ENCODE peak calls at places on chromosomes 7 and 10, in ten cellular contexts. T is spleen, I is A549, E is testis, K is thyroid gland, S is adrenal gland, A is body of pancreas, R is HepG2, L is HCT116, Z is gastrocnemius medialis. Q is an unnamed sample. For H3K4me1, the result is how much of the 10 kb centered on the place peaks cover.

GRCh38 chr10:98267894-98268693 is at the start of gene LOXL4:
- DNase-seq in T (no peak), I (peak), E (no peak), K (peak), S (no peak), A (peak), R (no peak), L (no peak), Z (peak), Q (peak)

GRCh38 chr10:102713483-102713813 is 749 bp downstream of the ARL3 start:
- DNase-seq in T (peak), I (no peak), E (no peak), K (no peak), S (no peak), A (no peak), R (no peak), L (no peak), Z (no peak), Q (no peak)

GRCh38 chr7:24227603-24228359 is 56.2 kb upstream of the NPY start:
- DNase-seq in T (peak), I (no peak), E (no peak), K (no peak), S (no peak), A (no peak), R (no peak), L (no peak), Z (no peak), Q (no peak)

GRCh38 chr7:4882169-4882741 is 1.3 kb downstream of the RADIL start:
- DNase-seq in T (no peak), I (no peak), E (peak), K (peak), S (no peak), A (peak), R (no peak), L (no peak), Z (peak), Q (peak)

GRCh38 chr7:37336259-37336658 is 112.4 kb downstream of the ELMO1 start:
- DNase-seq in T (no peak), I (no peak), E (no peak), K (no peak), S (peak), A (no peak), R (no peak), L (no peak), Z (no peak), Q (no peak)

GRCh38 chr7:48255046-48255445 is 83.8 kb downstream of the ABCA13 start:
- DNase-seq in T (no peak), I (no peak), E (no peak), K (no peak), S (no peak), A (no peak), R (no peak), L (no peak), Z (no peak), Q (no peak)

GRCh38 chr10:17811466-17811865 is 2.3 kb downstream of the MRC1 start:
- DNase-seq in T (no peak), I (no peak), E (peak), K (peak), S (peak), A (no peak), R (no peak), L (no peak), Z (no peak), Q (peak)

GRCh38 chr10:3067045-3067858 is at the start of gene PFKP:
- DNase-seq in T (peak), I (peak), E (no peak), K (peak), S (no peak), A (peak), R (no peak), L (no peak), Z (no peak), Q (no peak)

GRCh38 chr10:54722075-54722474 is 79.0 kb downstream of the PCDH15 start:
- DNase-seq in T (no peak), I (no peak), E (no peak), K (no peak), S (no peak), A (no peak), R (no peak), L (no peak), Z (no peak), Q (no peak)

GRCh38 chr10:103682631-103683030 is 172.7 kb downstream of the SH3PXD2A start:
- DNase-seq in T (no peak), I (no peak), E (no peak), K (no peak), S (no peak), A (no peak), R (no peak), L (no peak), Z (no peak), Q (no peak)

GRCh38 chr7:96596120-96596826 is 113.4 kb downstream of the SEM1 start:
- DNase-seq in T (no peak), I (peak), E (no peak), K (peak), S (no peak), A (peak), R (no peak), L (no peak), Z (no peak), Q (no peak)

GRCh38 chr7:73904219-73905136 is 43.5 kb downstream of the TMEM270 start:
- DNase-seq in T (peak), I (no peak), E (no peak), K (no peak), S (no peak), A (no peak), R (no peak), L (no peak), Z (no peak), Q (no peak)

GRCh38 chr10:105974803-105975456 is 1189.6 kb downstream of the SORCS1 start:
- DNase-seq in T (no peak), I (peak), E (peak), K (no peak), S (peak), A (peak), R (no peak), L (no peak), Z (no peak), Q (no peak)

GRCh38 chr10:125152646-125153368 is 7.6 kb downstream of the CTBP2 start:
- DNase-seq in T (no peak), I (no peak), E (peak), K (peak), S (peak), A (peak), R (no peak), L (no peak), Z (peak), Q (no peak)

GRCh38 chr7:113125728-113126127 is 7.4 kb upstream of the SMIM30 start:
- DNase-seq in T (no peak), I (no peak), E (no peak), K (no peak), S (no peak), A (no peak), R (no peak), L (no peak), Z (no peak), Q (no peak)

GRCh38 chr10:13743963-13744362 is 157.2 kb downstream of the PRPF18 start:
- DNase-seq in T (no peak), I (no peak), E (no peak), K (no peak), S (no peak), A (no peak), R (no peak), L (no peak), Z (no peak), Q (no peak)

GRCh38 chr7:95047291-95047690 is 139.9 kb downstream of the PPP1R9A start:
- DNase-seq in T (no peak), I (no peak), E (no peak), K (no peak), S (no peak), A (no peak), R (no peak), L (no peak), Z (no peak), Q (no peak)

GRCh38 chr10:11483189-11484148 is 128.0 kb downstream of the USP6NL start:
- DNase-seq in T (no peak), I (no peak), E (no peak), K (no peak), S (no peak), A (no peak), R (no peak), L (no peak), Z (no peak), Q (no peak)

GRCh38 chr7:157139142-157140117 is 704 bp downstream of the UBE3C start:
- DNase-seq in T (peak), I (peak), E (peak), K (peak), S (peak), A (peak), R (no peak), L (no peak), Z (peak), Q (peak)

GRCh38 chr7:47384755-47385475 is 197.0 kb downstream of the TNS3 start:
- DNase-seq in T (no peak), I (no peak), E (no peak), K (peak), S (no peak), A (peak), R (no peak), L (no peak), Z (no peak), Q (no peak)

GRCh38 chr10:15813415-15813814 is 46.9 kb downstream of the MINDY3 start:
- DNase-seq in T (no peak), I (no peak), E (no peak), K (no peak), S (no peak), A (no peak), R (no peak), L (no peak), Z (no peak), Q (no peak)

GRCh38 chr7:548401-548800 is 28.8 kb upstream of the PDGFA start:
- DNase-seq in T (no peak), I (no peak), E (no peak), K (no peak), S (no peak), A (no peak), R (no peak), L (no peak), Z (no peak), Q (no peak)

GRCh38 chr7:129401228-129401967 is 32.8 kb upstream of the STRIP2 start:
- DNase-seq in T (no peak), I (peak), E (no peak), K (no peak), S (no peak), A (no peak), R (peak), L (no peak), Z (no peak), Q (no peak)

GRCh38 chr10:63614371-63614891 is 93.2 kb downstream of the REEP3 start:
- DNase-seq in T (no peak), I (no peak), E (no peak), K (no peak), S (no peak), A (no peak), R (no peak), L (no peak), Z (no peak), Q (no peak)

GRCh38 chr7:39073432-39073831 is 95.7 kb downstream of the POU6F2 start:
- DNase-seq in T (no peak), I (no peak), E (no peak), K (peak), S (no peak), A (no peak), R (no peak), L (no peak), Z (no peak), Q (no peak)

GRCh38 chr10:79112898-79113431 is 44.2 kb downstream of the ZMIZ1 start:
- DNase-seq in T (peak), I (peak), E (peak), K (peak), S (peak), A (peak), R (no peak), L (no peak), Z (peak), Q (peak)
- TF ChIP-seq POLR2A in T (no peak), I (no peak), E (no peak), K (no peak), S (peak), A (no peak), R (no peak), L (no peak), Z (no peak), Q (no peak)

GRCh38 chr10:52348037-52348564 is 34.0 kb downstream of the DKK1 start:
- DNase-seq in T (peak), I (no peak), E (no peak), K (no peak), S (no peak), A (no peak), R (no peak), L (no peak), Z (no peak), Q (no peak)
- H3K4me1 ChIP-seq in T (under half), I (under half), E (under half), K (under half), S (under half), A (under half), R (under half), L (under half), Z (under half), Q (under half)

DNA sequence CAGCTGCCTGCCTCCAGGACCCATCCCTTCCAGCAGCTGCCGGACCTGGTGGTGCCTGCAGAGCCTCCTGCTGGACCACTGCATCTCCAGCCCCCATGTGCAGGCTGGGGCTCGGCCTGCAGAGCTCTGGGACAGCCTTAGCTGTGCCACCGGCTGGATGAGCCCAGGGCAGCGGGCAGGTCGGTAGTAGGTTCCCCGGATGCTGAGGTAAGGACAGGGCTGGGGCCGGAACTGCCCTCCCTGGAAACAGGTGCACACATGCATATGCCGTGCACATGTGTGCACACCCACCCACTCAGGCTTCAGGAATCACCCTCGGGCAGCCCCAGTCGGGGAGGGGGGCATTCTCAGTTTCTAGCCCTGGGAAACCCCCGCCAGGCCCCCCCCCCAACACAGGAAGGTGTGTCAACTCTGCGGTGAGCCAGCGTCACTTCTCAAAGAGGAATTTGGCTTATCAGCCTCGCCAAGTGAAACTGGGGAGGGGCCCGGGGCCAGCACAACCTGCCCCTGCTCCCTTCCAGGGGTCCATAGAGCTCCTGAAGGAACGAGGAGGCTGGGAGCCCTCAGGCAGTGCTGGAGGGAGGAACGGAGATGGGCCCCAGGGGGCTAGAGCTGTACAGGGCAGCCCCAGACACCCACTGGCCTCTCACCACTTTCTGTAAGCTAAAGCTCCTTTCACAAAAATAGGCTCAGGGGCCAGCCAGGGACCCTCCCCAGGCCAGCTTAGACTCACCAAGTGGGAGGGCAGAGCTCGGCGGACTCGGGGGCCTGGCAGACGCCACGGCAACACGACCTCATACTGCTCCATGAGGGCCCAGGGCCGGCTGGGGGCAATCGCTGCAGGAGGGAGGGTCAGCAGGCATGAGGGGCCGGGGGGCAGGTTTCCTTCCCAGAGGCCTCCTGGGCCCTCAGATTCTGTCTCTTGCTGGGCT is 1.7 kb downstream of the ADAM8 start:
- DNase-seq in T (peak), I (no peak), E (no peak), K (no peak), S (no peak), A (no peak), R (no peak), L (no peak), Z (no peak), Q (no peak)
- TF ChIP-seq POLR2A in T (no peak), I (no peak), E (no peak), K (no peak), S (no peak), A (no peak), R (no peak), L (no peak), Z (no peak), Q (no peak)

GRCh38 chr7:76354516-76354915 is 4.3 kb downstream of the YWHAG start:
- DNase-seq in T (no peak), I (no peak), E (peak), K (no peak), S (no peak), A (no peak), R (no peak), L (no peak), Z (no peak), Q (no peak)
- H3K4me1 ChIP-seq in T (under half), I (half or more), E (under half), K (under half), S (half or more), A (half or more), R (half or more), L (under half), Z (half or more), Q (under half)

Q was measured in ovary.